ENCODE peak calls at places on chromosome 5, in seven cellular contexts. F is Peyer's patch, T is mammary epithelial cell, P is PC-3, J is esophagus squamous epithelium, V is lower lobe of right lung, B is IMR-90. S is an unnamed sample. For H3K36me3, the result is how much of the 10 kb centered on the place peaks cover.

GRCh38 chr5:6745706-6746217 is 32.5 kb downstream of the TENT4A start:
- DNase-seq in T (peak), P (peak), J (no peak), B (peak), F (no peak), V (no peak), S (no peak)

GRCh38 chr5:82813951-82814350 is 263.2 kb downstream of the TMEM167A start:
- DNase-seq in T (no peak), P (no peak), J (no peak), F (no peak), V (no peak), B (no peak), S (no peak)

GRCh38 chr5:133924221-133924920 is 44.1 kb downstream of the C5orf15 start:
- DNase-seq in V (no peak), P (no peak), J (no peak), B (no peak), F (no peak), T (no peak), S (no peak)

GRCh38 chr5:111628901-111629300 is 116.6 kb upstream of the STARD4 start:
- DNase-seq in P (no peak), T (no peak), B (peak), J (no peak), F (no peak), V (no peak), S (no peak)

GRCh38 chr5:124740991-124741583 is 5.4 kb downstream of the ZNF608 start:
- DNase-seq in J (no peak), T (peak), P (peak), F (no peak), V (no peak), B (no peak), S (no peak)

GRCh38 chr5:35828092-35828598 is 28.5 kb upstream of the IL7R start:
- DNase-seq in P (no peak), J (no peak), T (no peak), V (no peak), B (no peak), F (no peak), S (no peak)

GRCh38 chr5:43216941-43217340 is 24.9 kb downstream of the NIM1K start:
- DNase-seq in T (no peak), B (no peak), F (no peak), P (no peak), V (no peak), J (no peak), S (no peak)

GRCh38 chr5:125894383-125894782 is 528.8 kb upstream of the GRAMD2B start:
- DNase-seq in T (peak), J (no peak), B (no peak), V (no peak), F (no peak), P (no peak), S (no peak)

GRCh38 chr5:172658869-172659513 is 17.9 kb downstream of the NEURL1B start:
- DNase-seq in P (no peak), J (no peak), T (no peak), V (peak), B (peak), F (no peak), S (no peak)

GRCh38 chr5:20949636-20950035 is 961.6 kb upstream of the CDH18 start:
- DNase-seq in F (no peak), B (no peak), P (no peak), V (no peak), J (no peak), T (no peak), S (no peak)

GRCh38 chr5:42397267-42397666 is 26.0 kb upstream of the GHR start:
- DNase-seq in T (no peak), V (no peak), B (no peak), J (no peak), P (no peak), F (no peak), S (no peak)

GRCh38 chr5:100519075-100519474 is 16.1 kb upstream of the FAM174A start:
- DNase-seq in J (no peak), V (no peak), P (no peak), F (no peak), B (no peak), T (no peak), S (no peak)

GRCh38 chr5:21574429-21574828 is 1278.7 kb downstream of the CDH12 start:
- DNase-seq in V (no peak), J (no peak), B (no peak), F (no peak), T (no peak), P (no peak), S (no peak)

GRCh38 chr5:94575196-94575595 is 43.2 kb downstream of the KIAA0825 start:
- DNase-seq in F (no peak), T (no peak), V (no peak), P (no peak), J (no peak), B (no peak), S (no peak)

GRCh38 chr5:179115307-179115706 is 55.1 kb downstream of the ZNF354C start:
- DNase-seq in T (no peak), P (no peak), J (no peak), F (no peak), V (peak), B (no peak), S (no peak)

GRCh38 chr5:58241383-58241782 is 218.5 kb downstream of the PLK2 start:
- DNase-seq in B (peak), F (no peak), T (no peak), P (peak), J (no peak), V (no peak), S (no peak)

GRCh38 chr5:88691945-88692868 is 190.8 kb downstream of the MEF2C start:
- DNase-seq in V (no peak), J (no peak), T (no peak), B (no peak), F (no peak), P (peak), S (no peak)

GRCh38 chr5:71586052-71586940 is 844 bp upstream of the MCCC2 start:
- DNase-seq in J (no peak), B (peak), F (no peak), T (peak), P (no peak), V (no peak), S (no peak)

GRCh38 chr5:148912714-148913398 is 86.4 kb downstream of the ADRB2 start:
- DNase-seq in B (peak), F (no peak), T (peak), J (no peak), P (peak), V (no peak), S (no peak)

GRCh38 chr5:137147346-137147745 is 351.8 kb downstream of the SPOCK1 start:
- DNase-seq in T (no peak), P (no peak), F (no peak), J (no peak), V (no peak), B (no peak), S (no peak)

GRCh38 chr5:74127377-74128338 is 501.7 kb downstream of the ARHGEF28 start:
- DNase-seq in J (no peak), V (no peak), P (peak), B (peak), F (no peak), T (peak), S (no peak)

GRCh38 chr5:139671096-139671841 is 23.1 kb downstream of the CXXC5 start:
- DNase-seq in F (peak), B (no peak), P (no peak), J (no peak), T (peak), V (no peak), S (peak)

GRCh38 chr5:132591140-132591539 is 34.4 kb downstream of the RAD50 start:
- DNase-seq in V (no peak), B (peak), P (peak), F (no peak), T (no peak), J (no peak), S (no peak)

GRCh38 chr5:178376906-178377582 is 144.4 kb upstream of the PHYKPL start:
- DNase-seq in J (no peak), B (peak), V (no peak), T (no peak), F (no peak), P (no peak), S (no peak)

GRCh38 chr5:179209359-179210150 is 135.7 kb downstream of the ADAMTS2 start:
- DNase-seq in T (no peak), F (no peak), J (no peak), V (no peak), P (peak), B (peak), S (no peak)

GRCh38 chr5:59791131-59791485 is 102.4 kb downstream of the PDE4D start:
- DNase-seq in T (no peak), B (no peak), F (no peak), J (no peak), V (no peak), P (no peak), S (no peak)

GRCh38 chr5:42720242-42720641 is 36.4 kb upstream of the CCDC152 start:
- DNase-seq in V (no peak), J (no peak), T (no peak), F (no peak), B (no peak), P (no peak), S (no peak)

GRCh38 chr5:150642567-150642927 is 2.1 kb downstream of the SYNPO start:
- DNase-seq in F (no peak), V (peak), J (no peak), B (peak), P (peak), T (peak), S (no peak)
- H3K4me3 ChIP-seq in F (no peak), V (peak), J (no peak), B (peak), P (peak), T (no peak), S (no peak)

DNA sequence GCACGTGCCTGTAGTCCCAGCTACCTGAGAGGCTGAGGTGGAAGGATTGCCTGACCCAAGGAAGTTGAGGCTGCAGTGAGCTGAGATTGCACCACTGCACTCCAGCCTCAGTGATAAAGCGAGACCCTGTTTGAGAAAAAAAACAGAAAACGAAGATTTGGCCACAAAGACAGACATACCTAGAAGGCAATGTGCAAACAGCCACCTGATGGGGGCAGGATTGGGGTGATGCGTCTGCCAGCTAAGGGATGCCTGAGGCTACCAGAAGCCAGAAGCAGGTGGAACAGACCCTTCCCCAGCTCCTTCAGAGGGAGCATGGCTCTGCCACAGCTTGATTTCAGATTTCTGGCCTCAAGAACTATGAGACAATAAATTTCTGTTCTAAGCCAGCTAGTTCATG is 2.9 kb downstream of the HIGD2A start:
- DNase-seq in B (no peak), P (no peak), F (no peak), J (no peak), V (no peak), T (no peak), S (no peak)
- H3K36me3 ChIP-seq in B (under half), P (under half), F (under half), J (half or more), V (under half), T (under half), S (under half)

DNA sequence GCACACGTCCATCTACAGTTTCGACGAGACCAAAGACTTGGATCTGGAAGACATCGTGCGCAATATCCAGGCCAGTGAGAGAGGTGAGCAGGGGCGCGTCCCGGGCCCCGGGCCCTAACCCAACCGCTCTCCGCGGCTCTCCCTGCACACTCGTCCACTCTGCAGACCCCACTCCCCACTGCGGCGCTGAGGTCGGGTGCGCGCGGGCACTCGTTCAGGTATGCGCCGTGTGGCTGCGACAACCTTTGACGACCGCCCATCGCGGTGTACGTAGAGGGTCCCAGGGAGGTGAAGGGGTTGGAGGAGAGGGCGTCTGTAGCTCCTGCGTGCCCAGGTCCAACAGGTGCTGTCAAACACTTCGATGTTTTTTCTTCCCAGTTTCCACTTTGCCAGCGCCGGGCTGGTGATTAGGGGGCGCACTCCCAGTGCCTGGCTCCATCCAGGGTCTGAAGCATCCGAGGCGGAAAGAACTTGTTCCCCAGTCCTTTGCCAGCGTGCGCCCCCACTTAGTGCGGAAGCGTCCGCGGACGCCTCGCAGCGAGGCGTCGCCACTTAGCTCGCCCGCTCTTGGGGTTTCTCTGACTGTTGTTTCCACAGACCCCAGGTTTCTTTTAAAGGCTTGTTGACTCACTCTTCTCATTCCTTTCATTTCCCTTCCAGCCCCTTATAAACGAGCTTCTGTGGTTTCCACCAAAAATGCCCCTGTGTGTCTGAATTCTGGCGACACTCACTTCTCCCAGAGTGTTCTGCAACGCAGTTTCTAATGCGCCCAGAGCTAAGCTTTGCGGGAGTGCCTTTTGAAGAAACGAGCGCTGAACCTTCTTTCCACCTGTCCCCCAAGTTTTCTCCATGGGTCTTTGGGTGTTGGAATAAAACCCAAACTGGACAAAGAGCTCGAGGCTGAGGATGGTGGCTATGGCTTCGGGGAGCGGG is 1.6 kb downstream of the NPR3 start:
- DNase-seq in P (peak), B (peak), V (no peak), F (no peak), J (no peak), T (no peak), S (peak)
- TF ChIP-seq CTCF in P (peak), B (no peak), V (no peak), F (no peak), J (no peak), T (no peak), S (no peak)

DNA sequence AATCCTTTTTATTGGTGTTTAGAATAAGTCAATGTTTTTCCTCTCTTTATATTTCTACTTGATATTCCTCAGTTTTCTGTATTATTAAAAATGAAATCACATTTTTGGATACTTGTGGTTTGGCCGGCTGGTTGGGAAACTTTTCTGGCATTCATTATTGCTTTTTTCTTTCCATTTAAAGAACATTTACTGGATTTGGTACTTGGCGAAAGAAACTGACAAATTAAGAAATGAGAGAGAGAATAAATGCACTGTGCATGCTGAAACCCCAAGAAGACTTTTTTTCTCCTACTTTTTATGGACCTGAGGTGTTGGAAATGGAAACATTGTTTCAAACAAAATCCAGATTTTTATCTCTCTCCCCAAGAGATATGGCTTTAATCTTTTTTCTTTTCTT is 128.3 kb downstream of the SNX18 start:
- DNase-seq in B (no peak), P (no peak), T (no peak), F (no peak), J (no peak), V (no peak), S (no peak)
- H3K4me3 ChIP-seq in B (no peak), P (no peak), T (no peak), F (no peak), J (no peak), V (no peak), S (no peak)

DNA sequence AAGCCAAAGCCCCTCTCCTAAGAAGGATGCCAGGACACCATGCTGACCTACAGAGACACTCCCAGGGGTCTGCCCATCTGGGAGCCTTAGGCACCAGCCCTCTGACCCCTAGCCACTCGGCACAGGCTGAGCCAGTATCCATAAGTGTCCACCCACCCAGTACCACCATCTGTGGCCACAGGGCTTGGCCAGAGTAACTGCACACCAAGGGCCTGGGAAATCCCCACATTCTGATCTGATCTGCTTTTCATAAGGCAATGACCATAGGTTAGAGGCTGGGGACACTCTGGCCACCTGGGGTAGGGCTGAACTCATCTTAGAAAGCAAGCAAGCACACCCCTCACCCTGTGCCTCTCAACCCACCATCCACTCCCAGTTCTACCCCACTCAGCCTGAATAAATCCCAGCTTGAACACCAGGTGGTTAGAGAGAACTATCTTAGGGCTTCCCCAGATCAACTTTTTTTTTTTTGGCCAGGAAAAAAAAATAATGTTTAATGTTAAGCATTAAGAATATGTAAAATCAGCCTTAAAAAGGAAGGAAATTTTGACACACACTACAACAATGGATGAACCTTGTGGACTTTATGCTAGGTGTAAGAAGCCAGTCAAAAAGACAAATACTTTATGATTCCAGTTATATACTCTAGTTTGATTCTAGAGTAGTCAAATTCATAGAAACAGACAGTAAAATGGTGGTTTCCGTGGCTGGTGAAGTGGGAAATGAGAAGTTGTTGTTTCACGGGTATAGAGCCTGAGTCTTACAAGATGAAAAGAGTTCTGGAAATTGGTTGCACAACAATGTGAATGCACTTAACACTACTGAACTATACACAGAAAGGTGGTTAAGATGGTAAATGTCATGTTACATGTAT is 6.2 kb downstream of the GNPDA1 start:
- DNase-seq in F (no peak), B (no peak), T (no peak), V (no peak), J (no peak), P (no peak), S (no peak)
- H3K36me3 ChIP-seq in F (under half), B (under half), T (under half), V (half or more), J (half or more), P (under half), S (under half)

S was measured in GM06990.